ENCODE peak calls at places on chromosomes 5 and 9, in seven cellular contexts. L is bronchial epithelial cell; K is mucosa of gallbladder; F is stimulated activated CD8-positive, alpha-beta memory T cell treated with anti-CD3 and anti-CD28 coated beads, Interleukin-7, amount 100 ng/mL, for 4 hours; R is KG1; D is HL-60; Z is vagina. J is an unnamed sample.

GRCh38 chr5:130425405-130425804 is 521.1 kb downstream of the CHSY3 start:
- DNase-seq in L (no peak), K (no peak), F (no peak), R (no peak), D (no peak), Z (no peak), J (no peak)

GRCh38 chr9:74817281-74818181 is 70.2 kb downstream of the TRPM6 start:
- DNase-seq in L (no peak), K (no peak), F (no peak), R (no peak), D (no peak), Z (no peak), J (no peak)

GRCh38 chr5:148912714-148913398 is 86.4 kb downstream of the ADRB2 start:
- DNase-seq in L (peak), K (no peak), F (no peak), R (no peak), D (no peak), Z (no peak), J (no peak)

GRCh38 chr5:1073239-1074102 is 38.4 kb downstream of the SLC12A7 start:
- DNase-seq in L (no peak), K (no peak), F (no peak), R (no peak), D (no peak), Z (no peak), J (no peak)

GRCh38 chr5:375336-375920 is 53.9 kb downstream of the AHRR start:
- DNase-seq in L (no peak), K (peak), F (no peak), R (no peak), D (peak), Z (peak), J (peak)

GRCh38 chr5:172502410-172502809 is 48.1 kb upstream of the SH3PXD2B start:
- DNase-seq in L (no peak), K (peak), F (no peak), R (no peak), D (no peak), Z (peak), J (no peak)

GRCh38 chr5:72467421-72467820 is 39.8 kb downstream of the ZNF366 start:
- DNase-seq in L (no peak), K (no peak), F (no peak), R (no peak), D (no peak), Z (no peak), J (no peak)

GRCh38 chr5:39880985-39881384 is 456.2 kb upstream of the DAB2 start:
- DNase-seq in L (no peak), K (no peak), F (no peak), R (no peak), D (no peak), Z (no peak), J (no peak)

GRCh38 chr9:76472925-76473324 is 13.9 kb downstream of the GCNT1 start:
- DNase-seq in L (no peak), K (no peak), F (no peak), R (no peak), D (no peak), Z (no peak), J (no peak)

GRCh38 chr9:131310833-131311554 is 21.5 kb downstream of the PLPP7 start:
- DNase-seq in L (no peak), K (peak), F (peak), R (no peak), D (no peak), Z (no peak), J (no peak)